ENCODE peak calls at places on chromosomes 1 and 21, in eight cellular contexts. H is T-helper 17 cell, A is esophagus muscularis mucosa, J is GDM1, K is HFF-Myc, S is fibroblast of mammary gland, Q is ovary, M is endodermal cell. T is an unnamed sample.

GRCh38 chr1:229121845-229122436 is 149.0 kb upstream of the RAB4A start:
- DNase-seq in H (no peak), A (no peak), J (no peak), K (no peak), S (no peak), Q (no peak), M (peak), T (no peak)

GRCh38 chr21:33542640-33543504 is at the start of gene SON:
- DNase-seq in H (peak), A (peak), J (peak), K (peak), S (peak), Q (peak), M (peak), T (peak)

GRCh38 chr1:184020855-184021254 is 16.7 kb downstream of the COLGALT2 start:
- DNase-seq in H (no peak), A (no peak), J (no peak), K (no peak), S (no peak), Q (no peak), M (no peak), T (no peak)

GRCh38 chr1:110967256-110967655 is 3.5 kb upstream of the LRIF1 start:
- DNase-seq in H (no peak), A (no peak), J (no peak), K (no peak), S (peak), Q (no peak), M (no peak), T (no peak)

GRCh38 chr21:43645414-43645891 is 13.8 kb downstream of the HSF2BP start:
- DNase-seq in H (no peak), A (no peak), J (peak), K (peak), S (peak), Q (peak), M (peak), T (no peak)

GRCh38 chr1:8560611-8561544 is 243.0 kb downstream of the SLC45A1 start:
- DNase-seq in H (no peak), A (no peak), J (peak), K (no peak), S (peak), Q (no peak), M (no peak), T (no peak)

GRCh38 chr1:183580281-183580682 is 10.0 kb downstream of the NCF2 start:
- DNase-seq in H (no peak), A (no peak), J (peak), K (no peak), S (peak), Q (no peak), M (peak), T (no peak)

GRCh38 chr1:64923294-64923718 is 43.0 kb downstream of the JAK1 start:
- DNase-seq in H (no peak), A (peak), J (no peak), K (no peak), S (peak), Q (no peak), M (no peak), T (no peak)

GRCh38 chr1:53400761-53401379 is 58.3 kb upstream of the DMRTB1 start:
- DNase-seq in H (no peak), A (no peak), J (no peak), K (no peak), S (no peak), Q (no peak), M (peak), T (no peak)

GRCh38 chr1:67726224-67726623 is 41.2 kb downstream of the GADD45A start:
- DNase-seq in H (no peak), A (no peak), J (no peak), K (no peak), S (peak), Q (no peak), M (no peak), T (no peak)

T was measured in AG09319.